ENCODE peak calls at places on chromosomes 11 and 22, in nine cellular contexts. I is uterus, N is body of pancreas, L is A549, B is adrenal gland, Z is sigmoid colon, P is transverse colon, G is tibial nerve, T is heart left ventricle. C is an unnamed sample.

GRCh38 chr11:79110796-79111195 is 330.0 kb downstream of the TENM4 start:
- DNase-seq in I (no peak), N (no peak), L (no peak), B (no peak), Z (no peak), P (no peak), G (no peak), T (no peak), C (no peak)

GRCh38 chr11:14259186-14259784 is 99.7 kb downstream of the RRAS2 start:
- DNase-seq in I (no peak), N (no peak), L (no peak), B (no peak), Z (no peak), P (no peak), G (no peak), T (no peak), C (no peak)

GRCh38 chr11:71246559-71246958 is 5.8 kb downstream of the SHANK2 start:
- DNase-seq in I (no peak), N (no peak), L (no peak), B (no peak), Z (peak; percentile 17), P (no peak), G (no peak), T (no peak), C (no peak)

GRCh38 chr22:25156736-25157135 is 42.9 kb upstream of the CRYBB3 start:
- DNase-seq in I (no peak), N (no peak), L (no peak), B (no peak), Z (no peak), P (no peak), G (no peak), T (no peak), C (no peak)

GRCh38 chr11:61955031-61955415 is 4.9 kb downstream of the BEST1 start:
- DNase-seq in I (peak; percentile 83), N (peak; percentile 45), L (peak; percentile 62), B (peak; percentile 75), Z (peak; percentile 90), P (peak; percentile 49), G (no peak), T (peak; percentile 84), C (no peak)

GRCh38 chr11:13304655-13305340 is 27.2 kb downstream of the BMAL1 start:
- DNase-seq in I (no peak), N (no peak), L (no peak), B (no peak), Z (no peak), P (no peak), G (no peak), T (no peak), C (no peak)

GRCh38 chr11:304915-305833 is 2.4 kb upstream of the IFITM2 start:
- DNase-seq in I (peak; percentile 88), N (peak; percentile 74), L (peak; percentile 74), B (peak; percentile 53), Z (peak; percentile 90), P (peak; percentile 75), G (peak; percentile 65), T (no peak), C (peak; percentile 97)

GRCh38 chr11:2781413-2782274 is 81.8 kb upstream of the KCNQ1OT1 start:
- DNase-seq in I (peak; percentile 13), N (peak; percentile 46), L (no peak), B (peak; percentile 7), Z (peak; percentile 53), P (peak; percentile 7), G (peak; percentile 8), T (peak; percentile 46), C (no peak)

GRCh38 chr11:86116386-86116726 is 47.5 kb upstream of the PICALM start:
- DNase-seq in I (no peak), N (no peak), L (peak; percentile 52), B (no peak), Z (no peak), P (no peak), G (no peak), T (no peak), C (peak; percentile 74)

GRCh38 chr22:20567371-20567847 is 60.0 kb downstream of the MED15 start:
- DNase-seq in I (no peak), N (peak; percentile 25), L (peak; percentile 40), B (no peak), Z (no peak), P (no peak), G (no peak), T (no peak), C (no peak)

GRCh38 chr22:40043086-40043485 is 48.3 kb downstream of the FAM83F start:
- DNase-seq in I (peak; percentile 67), N (peak; percentile 81), L (no peak), B (peak; percentile 48), Z (peak; percentile 76), P (peak; percentile 52), G (no peak), T (no peak), C (no peak)

GRCh38 chr22:40044870-40045834 is 50.4 kb downstream of the FAM83F start:
- DNase-seq in I (peak; percentile 30), N (peak; percentile 57), L (peak; percentile 25), B (peak; percentile 60), Z (peak; percentile 72), P (peak; percentile 68), G (no peak), T (peak; percentile 79), C (peak; percentile 49)

GRCh38 chr22:40043793-40044101 is 49.0 kb downstream of the FAM83F start:
- DNase-seq in I (no peak), N (no peak), L (no peak), B (no peak), Z (no peak), P (no peak), G (no peak), T (no peak), C (no peak)

GRCh38 chr22:40046126-40046525 is 51.4 kb downstream of the FAM83F start:
- DNase-seq in I (no peak), N (no peak), L (no peak), B (no peak), Z (no peak), P (no peak), G (no peak), T (no peak), C (no peak)

GRCh38 chr22:40044102-40044869 is 49.5 kb downstream of the FAM83F start:
- DNase-seq in I (peak; percentile 98), N (peak; percentile 97), L (peak; percentile 98), B (peak; percentile 99), Z (peak; percentile 99), P (peak; percentile 98), G (peak; percentile 96), T (peak; percentile 97), C (peak; percentile 93)
- TF ChIP-seq POLR2A in I (peak; percentile 55), N (peak; percentile 95), L (peak; percentile 44), B (peak; percentile 93), Z (peak; percentile 53), P (peak; percentile 91), G (peak; percentile 83), T (peak; percentile 61), C (peak; percentile 41)

DNA sequence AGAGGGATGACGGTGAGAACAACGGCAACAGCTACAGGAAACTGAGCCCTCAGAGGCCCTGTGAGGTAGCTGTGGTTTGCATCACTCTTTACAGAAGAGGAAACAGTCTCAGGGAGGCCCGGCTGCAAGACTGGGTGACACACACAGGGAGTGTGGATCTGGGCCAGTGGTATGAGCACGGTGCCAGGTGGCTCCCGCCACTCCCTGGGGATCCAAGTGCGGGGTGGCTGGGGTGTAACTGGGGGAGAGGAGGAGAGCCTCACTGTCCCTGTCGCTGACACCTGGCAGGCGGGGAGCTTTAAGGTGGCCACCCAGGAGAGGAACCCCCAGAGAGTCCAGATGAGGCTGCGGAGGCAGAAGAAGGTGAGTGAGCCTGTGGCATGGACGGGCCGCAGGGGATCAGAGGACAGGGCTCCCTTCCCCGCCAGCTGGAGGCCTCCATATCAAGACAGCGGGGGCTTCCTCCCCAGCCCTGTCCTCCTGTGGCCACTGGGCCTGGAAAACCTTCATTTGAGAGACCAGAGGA is 5.6 kb downstream of the RGL4 start:
- DNase-seq in I (no peak), N (peak; percentile 39), L (no peak), B (no peak), Z (no peak), P (peak; percentile 52), G (no peak), T (no peak), C (no peak)
- TF ChIP-seq POLR2A in I (no peak), N (no peak), L (no peak), B (no peak), Z (no peak), P (peak; percentile 56), G (no peak), T (no peak), C (no peak)

GRCh38 chr22:50628543-50629134 is 687 bp upstream of the ARSA start:
- DNase-seq in I (peak; percentile 15), N (no peak), L (no peak), B (no peak), Z (peak; percentile 63), P (no peak), G (no peak), T (no peak), C (no peak)
- TF ChIP-seq POLR2A in I (no peak), N (no peak), L (no peak), B (no peak), Z (no peak), P (no peak), G (no peak), T (no peak), C (no peak)

GRCh38 chr11:111923351-111923788 is 4.7 kb downstream of the C11orf52 start:
- DNase-seq in I (no peak), N (no peak), L (no peak), B (no peak), Z (peak; percentile 59), P (no peak), G (no peak), T (no peak), C (no peak)
- TF ChIP-seq POLR2A in I (no peak), N (no peak), L (no peak), B (no peak), Z (no peak), P (no peak), G (no peak), T (no peak), C (no peak)

DNA sequence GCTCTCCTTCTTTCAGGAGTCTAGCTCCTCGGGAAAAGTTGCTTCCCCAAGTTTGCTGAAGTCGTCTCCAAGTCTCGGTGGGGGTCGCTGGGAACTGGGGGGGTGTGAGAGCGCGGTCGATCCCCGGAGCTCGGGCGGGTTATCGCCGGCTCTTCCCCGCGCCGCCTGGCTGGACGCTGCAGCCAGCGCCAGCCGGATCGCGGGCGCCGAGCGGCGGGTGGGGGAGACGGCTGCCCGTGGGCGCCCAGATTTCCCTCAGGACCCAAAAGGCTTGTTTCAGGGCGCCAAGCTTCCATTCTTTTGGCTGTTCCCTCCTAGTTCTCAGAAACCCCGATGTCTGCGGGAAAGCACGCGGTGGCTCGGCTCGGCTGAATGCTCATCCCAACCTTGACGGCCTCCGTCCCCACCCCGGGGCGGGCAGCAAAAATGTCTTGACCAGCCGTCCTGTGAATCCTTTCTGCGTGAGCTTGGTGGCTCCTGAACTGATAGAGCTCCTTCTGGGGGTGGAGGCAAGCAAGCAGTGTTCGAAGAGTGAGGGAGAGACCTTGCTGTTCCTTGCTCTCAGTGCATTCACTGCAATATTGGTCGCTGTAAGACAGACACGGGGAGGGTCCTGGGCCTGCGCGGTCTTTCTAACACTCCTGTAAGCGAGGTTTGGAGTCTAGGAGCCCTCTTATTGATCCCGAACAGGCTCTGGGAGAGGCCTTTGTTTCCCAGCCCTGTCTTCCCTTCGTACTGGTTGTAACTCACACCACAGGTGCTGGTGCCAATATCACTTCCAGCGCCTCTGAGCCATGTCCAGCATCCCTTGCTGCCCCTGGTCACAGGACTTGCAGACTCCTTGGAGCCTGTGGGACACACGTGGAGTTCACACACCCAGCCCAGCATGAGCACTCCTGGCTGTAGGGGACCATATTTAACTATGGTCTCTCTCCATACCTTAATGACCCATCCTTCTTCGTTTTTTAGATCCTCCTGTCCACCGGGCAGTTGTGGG is 1.8 kb downstream of the ZBTB16 start:
- DNase-seq in I (peak; percentile 62), N (peak; percentile 73), L (no peak), B (peak; percentile 60), Z (peak; percentile 87), P (no peak), G (no peak), T (peak; percentile 69), C (no peak)
- TF ChIP-seq POLR2A in I (no peak), N (peak; percentile 60), L (no peak), B (peak; percentile 67), Z (peak; percentile 41), P (peak; percentile 36), G (peak; percentile 42), T (peak; percentile 32), C (no peak)